ENCODE peak calls at places on chromosomes 2 and 18, in four cellular contexts. O is SK-N-DZ; K is HFF-Myc; D is activated T-cell treated with anti-CD3 and anti-CD28 coated beads, Interleukin-2, amount 50 U/mL, for 72 hours. W is an unnamed sample.

GRCh38 chr18:55780591-55781071 is 192.6 kb upstream of the TCF4 start:
- DNase-seq in K (no peak), D (no peak), O (no peak), W (no peak)

GRCh38 chr2:117359266-117359970 is 455.1 kb upstream of the DDX18 start:
- DNase-seq in D (no peak), O (no peak), K (no peak), W (no peak)

GRCh38 chr2:235347691-235348090 is 146.2 kb upstream of the AGAP1 start:
- DNase-seq in K (peak), O (no peak), D (no peak), W (peak)

GRCh38 chr2:120952318-120952717 is 216.7 kb downstream of the GLI2 start:
- DNase-seq in D (no peak), O (no peak), K (peak), W (no peak)

GRCh38 chr2:43059183-43059897 is 167.1 kb downstream of the ZFP36L2 start:
- DNase-seq in O (no peak), D (peak), K (peak), W (peak)

GRCh38 chr2:203534486-203535077 is 519 bp downstream of the RAPH1 start:
- DNase-seq in D (peak), O (no peak), K (no peak), W (no peak)

GRCh38 chr2:240858321-240858720 is 10.3 kb upstream of the AGXT start:
- DNase-seq in O (no peak), D (no peak), K (no peak), W (no peak)

GRCh38 chr2:121334581-121335293 is 49.7 kb upstream of the TFCP2L1 start:
- DNase-seq in O (no peak), K (no peak), D (no peak), W (no peak)

GRCh38 chr18:36186461-36187137 is 698 bp upstream of the MOCOS start:
- DNase-seq in O (no peak), K (no peak), D (peak), W (no peak)

GRCh38 chr2:205748660-205749059 is 66.4 kb downstream of the NRP2 start:
- DNase-seq in K (no peak), D (peak), O (no peak), W (no peak)

GRCh38 chr18:46468431-46469180 is 188.4 kb downstream of the LOXHD1 start:
- DNase-seq in K (no peak), O (no peak), D (no peak), W (no peak)

GRCh38 chr18:44725300-44726096 is 44.8 kb downstream of the SETBP1 start:
- DNase-seq in O (no peak), K (no peak), D (peak), W (no peak)

W was measured in BJ.